ENCODE peak calls at places on chromosomes 16 and 17, in eight cellular contexts. One of them, this sample, is unnamed.

GRCh38 chr16:84532299-84532724 is 27.9 kb upstream of the MEAK7 start:
- DNase-seq in right lobe of liver: no peak
- DNase-seq in HCT116: no peak
- DNase-seq in A549: peak
- DNase-seq in IMR-90: peak
- DNase-seq in heart left ventricle: peak
- DNase-seq in tibial nerve: peak
- DNase-seq in NB4: no peak
- DNase-seq in this sample: no peak

GRCh38 chr16:4976079-4976478 is 17.9 kb downstream of the SEC14L5 start:
- DNase-seq in right lobe of liver: no peak
- DNase-seq in tibial nerve: no peak
- DNase-seq in A549: no peak
- DNase-seq in IMR-90: no peak
- DNase-seq in HCT116: no peak
- DNase-seq in NB4: peak
- DNase-seq in heart left ventricle: no peak
- DNase-seq in this sample: no peak

GRCh38 chr16:81866820-81867440 is 87.8 kb downstream of the PLCG2 start:
- DNase-seq in IMR-90: no peak
- DNase-seq in tibial nerve: no peak
- DNase-seq in NB4: no peak
- DNase-seq in right lobe of liver: peak
- DNase-seq in heart left ventricle: peak
- DNase-seq in HCT116: no peak
- DNase-seq in A549: no peak
- DNase-seq in this sample: no peak

GRCh38 chr17:33730131-33730530 is 437.0 kb upstream of the ASIC2 start:
- DNase-seq in tibial nerve: no peak
- DNase-seq in HCT116: no peak
- DNase-seq in NB4: no peak
- DNase-seq in right lobe of liver: no peak
- DNase-seq in IMR-90: no peak
- DNase-seq in heart left ventricle: no peak
- DNase-seq in A549: no peak
- DNase-seq in this sample: no peak

GRCh38 chr16:49277766-49278566 is 3.7 kb downstream of the CBLN1 start:
- DNase-seq in right lobe of liver: no peak
- DNase-seq in IMR-90: no peak
- DNase-seq in HCT116: no peak
- DNase-seq in heart left ventricle: no peak
- DNase-seq in tibial nerve: no peak
- DNase-seq in NB4: no peak
- DNase-seq in A549: no peak
- DNase-seq in this sample: no peak

GRCh38 chr16:30771726-30772125 is 9.6 kb downstream of the RNF40 start:
- DNase-seq in NB4: no peak
- DNase-seq in tibial nerve: no peak
- DNase-seq in HCT116: no peak
- DNase-seq in heart left ventricle: no peak
- DNase-seq in IMR-90: no peak
- DNase-seq in A549: no peak
- DNase-seq in right lobe of liver: peak
- DNase-seq in this sample: no peak

GRCh38 chr16:86041205-86041604 is 142.2 kb downstream of the IRF8 start:
- DNase-seq in NB4: no peak
- DNase-seq in A549: no peak
- DNase-seq in right lobe of liver: no peak
- DNase-seq in heart left ventricle: no peak
- DNase-seq in HCT116: no peak
- DNase-seq in IMR-90: no peak
- DNase-seq in tibial nerve: no peak
- DNase-seq in this sample: no peak

GRCh38 chr17:51103451-51103850 is 17.2 kb downstream of the SPAG9 start:
- DNase-seq in A549: no peak
- DNase-seq in HCT116: no peak
- DNase-seq in heart left ventricle: no peak
- DNase-seq in NB4: no peak
- DNase-seq in IMR-90: no peak
- DNase-seq in tibial nerve: no peak
- DNase-seq in right lobe of liver: no peak
- DNase-seq in this sample: no peak

DNA sequence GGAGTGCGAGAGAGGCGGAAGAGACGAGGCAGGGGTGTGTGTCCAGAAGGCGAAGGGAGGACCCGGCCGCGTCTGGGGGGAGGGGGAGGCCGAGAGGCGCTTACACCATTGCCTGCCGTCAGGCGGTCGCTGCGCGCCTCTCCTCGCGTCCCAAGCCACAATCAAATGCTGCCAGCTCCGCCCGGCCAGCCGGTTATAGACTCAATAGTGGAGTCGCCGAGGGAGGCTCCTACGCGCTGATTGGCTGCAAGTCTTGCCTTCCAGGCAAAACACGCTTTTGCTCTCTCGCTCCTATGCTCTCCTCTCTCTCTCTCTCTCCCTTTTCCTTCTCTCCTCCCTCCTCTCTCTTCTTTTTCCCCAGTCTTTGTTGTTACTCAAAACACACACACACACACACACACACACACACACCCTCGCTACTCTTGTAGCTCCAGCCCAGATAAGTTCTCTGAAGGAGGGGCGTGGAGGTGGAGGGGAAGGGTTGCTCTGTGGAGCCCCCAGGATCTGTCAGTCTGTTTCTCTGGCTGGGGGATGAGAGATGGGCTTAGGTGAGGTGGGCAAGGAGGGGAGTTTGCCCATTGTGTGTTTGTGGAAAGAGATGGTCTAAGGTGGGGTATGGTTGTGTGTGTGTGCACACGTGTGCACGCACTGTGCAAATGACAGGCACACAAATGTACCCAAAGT is at the start of gene DLX3:
- DNase-seq in HCT116: no peak
- DNase-seq in tibial nerve: no peak
- DNase-seq in heart left ventricle: peak
- DNase-seq in A549: peak
- DNase-seq in right lobe of liver: no peak
- DNase-seq in NB4: peak
- DNase-seq in IMR-90: peak
- DNase-seq in this sample: no peak
- TF ChIP-seq POLR2A in HCT116: no peak
- TF ChIP-seq POLR2A in tibial nerve: no peak
- TF ChIP-seq POLR2A in heart left ventricle: no peak
- TF ChIP-seq POLR2A in A549: no peak
- TF ChIP-seq POLR2A in right lobe of liver: no peak
- TF ChIP-seq POLR2A in NB4: no peak
- TF ChIP-seq POLR2A in IMR-90: no peak
- TF ChIP-seq POLR2A in this sample: no peak

GRCh38 chr16:56999409-57000270 is 10.3 kb downstream of the NLRC5 start:
- DNase-seq in IMR-90: no peak
- DNase-seq in HCT116: no peak
- DNase-seq in A549: no peak
- DNase-seq in heart left ventricle: peak
- DNase-seq in right lobe of liver: peak
- DNase-seq in NB4: no peak
- DNase-seq in tibial nerve: no peak
- DNase-seq in this sample: no peak

GRCh38 chr16:56998861-56999260 is 9.5 kb downstream of the NLRC5 start:
- DNase-seq in tibial nerve: no peak
- DNase-seq in heart left ventricle: peak
- DNase-seq in right lobe of liver: no peak
- DNase-seq in A549: no peak
- DNase-seq in NB4: no peak
- DNase-seq in IMR-90: no peak
- DNase-seq in HCT116: no peak
- DNase-seq in this sample: no peak

GRCh38 chr16:56997931-56998330 is 8.6 kb downstream of the NLRC5 start:
- DNase-seq in right lobe of liver: no peak
- DNase-seq in tibial nerve: no peak
- DNase-seq in HCT116: no peak
- DNase-seq in NB4: no peak
- DNase-seq in heart left ventricle: no peak
- DNase-seq in A549: no peak
- DNase-seq in IMR-90: no peak
- DNase-seq in this sample: no peak

GRCh38 chr16:56997264-56997663 is 7.9 kb downstream of the NLRC5 start:
- DNase-seq in IMR-90: no peak
- DNase-seq in NB4: no peak
- DNase-seq in tibial nerve: no peak
- DNase-seq in A549: no peak
- DNase-seq in HCT116: no peak
- DNase-seq in right lobe of liver: no peak
- DNase-seq in heart left ventricle: peak
- DNase-seq in this sample: no peak

DNA sequence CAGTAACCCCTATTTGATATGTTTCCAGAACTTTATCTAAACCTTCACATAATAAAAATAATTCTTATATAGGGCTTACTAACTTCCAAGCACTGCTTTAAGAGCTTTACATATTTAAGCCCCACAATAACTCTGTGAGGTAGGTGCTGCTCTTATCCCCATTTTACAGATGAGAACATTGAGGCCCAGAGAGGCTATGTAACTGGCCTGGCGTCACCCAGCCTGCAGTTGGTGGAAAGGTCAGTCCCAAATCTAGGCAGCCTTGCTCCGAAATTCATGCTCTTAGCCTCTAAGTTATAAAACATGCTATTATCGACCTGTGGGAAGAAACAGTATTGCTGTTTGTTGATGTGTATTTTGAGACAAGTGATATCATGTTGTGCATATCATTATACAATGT is 9.0 kb downstream of the NLRC5 start:
- DNase-seq in HCT116: no peak
- DNase-seq in tibial nerve: no peak
- DNase-seq in right lobe of liver: no peak
- DNase-seq in IMR-90: no peak
- DNase-seq in A549: no peak
- DNase-seq in NB4: no peak
- DNase-seq in heart left ventricle: peak
- DNase-seq in this sample: no peak
- TF ChIP-seq POLR2A in HCT116: no peak
- TF ChIP-seq POLR2A in tibial nerve: no peak
- TF ChIP-seq POLR2A in right lobe of liver: no peak
- TF ChIP-seq POLR2A in IMR-90: no peak
- TF ChIP-seq POLR2A in A549: no peak
- TF ChIP-seq POLR2A in NB4: no peak
- TF ChIP-seq POLR2A in heart left ventricle: no peak
- TF ChIP-seq POLR2A in this sample: no peak

GRCh38 chr17:73694491-73694890 is 50.2 kb upstream of the SDK2 start:
- DNase-seq in NB4: no peak
- DNase-seq in HCT116: no peak
- DNase-seq in right lobe of liver: no peak
- DNase-seq in heart left ventricle: no peak
- DNase-seq in A549: no peak
- DNase-seq in tibial nerve: no peak
- DNase-seq in IMR-90: no peak
- DNase-seq in this sample: no peak

GRCh38 chr17:73693016-73693545 is 48.8 kb upstream of the SDK2 start:
- DNase-seq in HCT116: no peak
- DNase-seq in NB4: no peak
- DNase-seq in right lobe of liver: no peak
- DNase-seq in A549: no peak
- DNase-seq in IMR-90: no peak
- DNase-seq in tibial nerve: no peak
- DNase-seq in heart left ventricle: no peak
- DNase-seq in this sample: no peak

GRCh38 chr17:73697872-73698271 is 53.6 kb upstream of the SDK2 start:
- DNase-seq in NB4: no peak
- DNase-seq in tibial nerve: no peak
- DNase-seq in HCT116: no peak
- DNase-seq in A549: no peak
- DNase-seq in right lobe of liver: peak
- DNase-seq in IMR-90: no peak
- DNase-seq in heart left ventricle: no peak
- DNase-seq in this sample: no peak

GRCh38 chr17:73696251-73696650 is 52.0 kb upstream of the SDK2 start:
- DNase-seq in heart left ventricle: no peak
- DNase-seq in tibial nerve: no peak
- DNase-seq in right lobe of liver: no peak
- DNase-seq in NB4: no peak
- DNase-seq in HCT116: no peak
- DNase-seq in IMR-90: no peak
- DNase-seq in A549: no peak
- DNase-seq in this sample: no peak

DNA sequence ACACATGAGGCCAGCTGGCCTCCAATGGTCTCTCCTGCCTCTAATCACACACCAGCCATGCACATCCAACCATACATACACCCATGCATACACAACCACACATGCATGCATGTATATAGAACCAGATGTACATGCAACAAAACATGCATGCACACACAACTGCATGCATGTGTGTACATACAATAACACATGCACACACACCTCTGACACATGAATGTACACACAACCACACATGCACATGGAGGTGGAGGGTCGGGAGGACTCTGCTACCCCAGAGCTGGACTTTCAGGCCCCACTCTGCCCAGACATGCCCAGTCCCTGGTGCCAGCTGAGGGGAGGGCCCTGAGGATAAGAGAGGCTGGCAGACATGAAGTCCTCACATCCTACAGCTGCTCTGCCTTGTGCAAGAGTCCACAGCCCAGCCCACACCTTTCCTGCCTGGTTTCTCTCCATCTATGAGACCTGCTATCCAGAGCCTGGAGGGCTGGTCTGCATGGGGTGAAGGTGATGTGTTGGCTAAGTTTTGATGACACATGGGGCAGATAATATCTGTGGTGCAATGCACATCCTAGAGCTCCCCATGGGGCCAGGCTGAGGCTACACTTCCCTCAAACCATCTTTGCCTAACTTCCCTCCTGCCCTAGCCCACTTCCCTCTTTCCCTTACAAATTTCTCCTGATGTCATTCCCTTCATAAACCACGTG is 50.9 kb upstream of the SDK2 start:
- DNase-seq in NB4: peak
- DNase-seq in A549: no peak
- DNase-seq in HCT116: no peak
- DNase-seq in tibial nerve: no peak
- DNase-seq in right lobe of liver: no peak
- DNase-seq in IMR-90: no peak
- DNase-seq in heart left ventricle: no peak
- DNase-seq in this sample: no peak
- TF ChIP-seq POLR2A in NB4: no peak
- TF ChIP-seq POLR2A in A549: no peak
- TF ChIP-seq POLR2A in HCT116: no peak
- TF ChIP-seq POLR2A in tibial nerve: no peak
- TF ChIP-seq POLR2A in right lobe of liver: no peak
- TF ChIP-seq POLR2A in IMR-90: no peak
- TF ChIP-seq POLR2A in heart left ventricle: no peak
- TF ChIP-seq POLR2A in this sample: no peak

GRCh38 chr16:9595393-9595792 is 503.9 kb downstream of the HAPSTR1 start:
- DNase-seq in A549: no peak
- DNase-seq in NB4: no peak
- DNase-seq in HCT116: no peak
- DNase-seq in heart left ventricle: no peak
- DNase-seq in tibial nerve: no peak
- DNase-seq in IMR-90: no peak
- DNase-seq in right lobe of liver: no peak
- DNase-seq in this sample: no peak

GRCh38 chr16:9598731-9599083 is 507.3 kb downstream of the HAPSTR1 start:
- DNase-seq in IMR-90: no peak
- DNase-seq in heart left ventricle: no peak
- DNase-seq in NB4: no peak
- DNase-seq in HCT116: no peak
- DNase-seq in tibial nerve: no peak
- DNase-seq in A549: no peak
- DNase-seq in right lobe of liver: no peak
- DNase-seq in this sample: no peak

GRCh38 chr16:9594961-9595360 is 503.5 kb downstream of the HAPSTR1 start:
- DNase-seq in right lobe of liver: no peak
- DNase-seq in heart left ventricle: no peak
- DNase-seq in IMR-90: no peak
- DNase-seq in tibial nerve: no peak
- DNase-seq in NB4: no peak
- DNase-seq in HCT116: no peak
- DNase-seq in A549: no peak
- DNase-seq in this sample: no peak

GRCh38 chr16:9597967-9598730 is 506.7 kb downstream of the HAPSTR1 start:
- DNase-seq in IMR-90: no peak
- DNase-seq in right lobe of liver: no peak
- DNase-seq in HCT116: no peak
- DNase-seq in A549: no peak
- DNase-seq in NB4: no peak
- DNase-seq in tibial nerve: no peak
- DNase-seq in heart left ventricle: no peak
- DNase-seq in this sample: peak

DNA sequence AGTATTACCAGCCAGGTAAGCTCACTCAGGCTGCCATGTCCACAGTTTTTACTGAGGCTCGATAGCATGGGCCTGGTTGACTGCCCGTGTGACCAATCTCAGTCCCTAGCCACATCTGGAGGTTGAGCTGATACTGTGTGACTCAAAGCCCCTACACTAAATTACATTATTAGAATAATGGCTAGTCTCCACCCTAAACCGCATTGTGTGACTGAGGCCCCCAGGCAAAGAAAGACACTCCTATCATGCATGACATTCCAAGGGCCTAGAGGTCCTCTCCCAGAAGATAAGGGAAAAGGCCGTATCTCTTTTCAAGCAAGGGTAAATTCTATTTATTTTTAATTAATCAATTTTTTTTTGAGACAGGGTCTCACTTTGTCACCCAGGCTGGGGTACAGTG is 505.3 kb downstream of the HAPSTR1 start:
- DNase-seq in NB4: no peak
- DNase-seq in heart left ventricle: no peak
- DNase-seq in right lobe of liver: no peak
- DNase-seq in IMR-90: no peak
- DNase-seq in tibial nerve: no peak
- DNase-seq in HCT116: no peak
- DNase-seq in A549: no peak
- DNase-seq in this sample: no peak
- TF ChIP-seq POLR2A in NB4: no peak
- TF ChIP-seq POLR2A in heart left ventricle: no peak
- TF ChIP-seq POLR2A in right lobe of liver: no peak
- TF ChIP-seq POLR2A in IMR-90: no peak
- TF ChIP-seq POLR2A in tibial nerve: no peak
- TF ChIP-seq POLR2A in HCT116: no peak
- TF ChIP-seq POLR2A in A549: no peak
- TF ChIP-seq POLR2A in this sample: no peak